ENCODE peak calls at places on chromosomes 12 and 14, in six cellular contexts. K, E, B, J, N and O are unnamed samples.
A peak's percentile ranks its signal among the peaks of the same experiment; 100 is the strongest.

GRCh38 chr14:89067293-89067972 is 243.0 kb downstream of the TTC8 start:
- DNase-seq in K (no peak), E (no peak), B (no peak), J (no peak), N (no peak), O (no peak)

GRCh38 chr14:58899317-58899713 is 261.6 kb downstream of the DACT1 start:
- DNase-seq in K (no peak), E (no peak), B (no peak), J (no peak), N (no peak), O (no peak)

GRCh38 chr12:113469224-113469652 is 2.4 kb downstream of the LHX5 start:
- DNase-seq in K (no peak), E (no peak), B (no peak), J (no peak), N (no peak), O (no peak)

GRCh38 chr12:80778005-80778541 is 61.4 kb downstream of the MYF5 start:
- DNase-seq in K (no peak), E (peak; percentile 33), B (peak; percentile 96), J (no peak), N (peak; percentile 32), O (peak; percentile 65)

GRCh38 chr12:21643758-21644157 is 13.9 kb downstream of the LDHB start:
- DNase-seq in K (no peak), E (no peak), B (no peak), J (no peak), N (no peak), O (no peak)

GRCh38 chr12:42173961-42174521 is 29.4 kb upstream of the GXYLT1 start:
- DNase-seq in K (no peak), E (no peak), B (no peak), J (no peak), N (no peak), O (no peak)

GRCh38 chr14:105419305-105420091 is at the start of gene MTA1:
- DNase-seq in K (peak; percentile 53), E (peak; percentile 56), B (peak; percentile 35), J (no peak), N (no peak), O (no peak)

GRCh38 chr14:77616454-77617229 is at the start of gene SPTLC2:
- DNase-seq in K (peak; percentile 97), E (peak; percentile 99), B (peak; percentile 99), J (peak; percentile 98), N (peak; percentile 97), O (peak; percentile 100)

GRCh38 chr14:52318829-52319604 is 4.9 kb downstream of the PTGER2 start:
- DNase-seq in K (no peak), E (no peak), B (no peak), J (no peak), N (no peak), O (no peak)

GRCh38 chr14:30443368-30444007 is 115.5 kb upstream of the G2E3 start:
- DNase-seq in K (no peak), E (no peak), B (peak; percentile 77), J (no peak), N (no peak), O (no peak)

GRCh38 chr12:62774794-62775193 is 160.2 kb downstream of the PPM1H start:
- DNase-seq in K (no peak), E (no peak), B (no peak), J (no peak), N (no peak), O (no peak)

GRCh38 chr12:49872781-49873181 is 29.9 kb upstream of the BCDIN3D start:
- DNase-seq in K (no peak), E (no peak), B (no peak), J (no peak), N (peak; percentile 20), O (peak; percentile 67)

GRCh38 chr14:61489002-61489401 is 167.6 kb downstream of the PRKCH start:
- DNase-seq in K (no peak), E (no peak), B (no peak), J (no peak), N (no peak), O (no peak)

GRCh38 chr14:35932659-35933159 is 106.6 kb downstream of the BRMS1L start:
- DNase-seq in K (no peak), E (no peak), B (no peak), J (no peak), N (no peak), O (no peak)

GRCh38 chr12:4829161-4829792 is 80.4 kb upstream of the KCNA1 start:
- DNase-seq in K (no peak), E (no peak), B (no peak), J (no peak), N (no peak), O (no peak)

GRCh38 chr12:61647566-61647965 is 612.6 kb upstream of the USP15 start:
- DNase-seq in K (no peak), E (no peak), B (no peak), J (no peak), N (no peak), O (no peak)

GRCh38 chr12:58918475-58918874 is 1.8 kb downstream of the LRIG3 start:
- DNase-seq in K (no peak), E (no peak), B (no peak), J (no peak), N (no peak), O (no peak)

GRCh38 chr12:560666-561065 is 100.9 kb downstream of the B4GALNT3 start:
- DNase-seq in K (no peak), E (no peak), B (no peak), J (no peak), N (no peak), O (no peak)

GRCh38 chr14:77375973-77376372 is 921 bp downstream of the TMED8 start:
- DNase-seq in K (no peak), E (no peak), B (no peak), J (no peak), N (no peak), O (no peak)

GRCh38 chr12:109027767-109028166 is 6.9 kb upstream of the SVOP start:
- DNase-seq in K (no peak), E (no peak), B (no peak), J (no peak), N (no peak), O (no peak)

GRCh38 chr14:89293349-89293916 is 123.6 kb downstream of the FOXN3 start:
- DNase-seq in K (no peak), E (no peak), B (no peak), J (no peak), N (no peak), O (no peak)

DNA sequence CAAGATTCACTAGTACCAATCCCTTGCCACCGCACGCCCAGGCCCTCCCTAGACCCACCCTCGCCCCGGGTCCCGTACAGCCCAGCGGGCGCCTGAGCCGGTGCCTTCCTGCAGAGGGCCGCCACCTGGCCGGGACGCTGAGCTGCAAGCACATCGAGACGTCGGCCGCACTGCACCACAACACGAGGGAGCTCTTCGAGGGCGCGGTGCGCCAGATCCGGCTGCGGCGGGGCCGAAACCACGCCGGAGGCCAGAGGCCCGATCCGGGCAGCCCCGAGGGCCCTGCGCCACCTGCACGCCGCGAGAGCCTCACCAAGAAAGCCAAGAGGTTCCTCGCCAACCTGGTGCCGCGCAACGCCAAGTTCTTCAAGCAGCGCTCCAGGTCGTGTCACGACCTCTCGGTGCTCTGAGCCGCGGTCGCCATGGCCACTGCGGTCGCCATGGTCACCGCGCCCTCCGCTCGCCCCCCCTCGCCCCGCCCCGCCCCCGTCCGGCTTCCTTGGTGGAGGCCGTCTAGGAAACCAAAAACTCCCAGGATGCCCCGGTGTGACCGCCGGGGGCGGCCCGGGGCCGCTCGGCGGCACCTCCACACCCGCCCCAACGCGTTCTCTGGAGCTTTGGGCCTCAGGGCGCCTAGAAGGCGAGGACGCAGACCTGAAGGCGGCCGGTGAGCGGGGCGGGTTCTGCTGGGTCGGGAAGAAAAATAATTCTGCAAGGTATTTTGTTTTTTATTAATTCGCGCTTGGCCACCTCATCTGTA is 3.7 kb downstream of the REM2 start:
- DNase-seq in K (peak; percentile 81), E (peak; percentile 85), B (no peak), J (peak; percentile 82), N (peak; percentile 80), O (peak; percentile 82)
- TF ChIP-seq CTCF in K (no peak), E (no peak), B (peak; percentile 8), J (peak; percentile 31), N (no peak), O (no peak)

GRCh38 chr12:119666900-119667576 is 895 bp upstream of the PRKAB1 start:
- DNase-seq in K (no peak), E (no peak), B (no peak), J (no peak), N (no peak), O (no peak)
- H3K27ac ChIP-seq in K (no peak overlapping the region), E (no peak overlapping the region), B (no peak overlapping the region), J (no peak overlapping the region), N (peak overlapping the region; percentile 84), O (no peak overlapping the region)

DNA sequence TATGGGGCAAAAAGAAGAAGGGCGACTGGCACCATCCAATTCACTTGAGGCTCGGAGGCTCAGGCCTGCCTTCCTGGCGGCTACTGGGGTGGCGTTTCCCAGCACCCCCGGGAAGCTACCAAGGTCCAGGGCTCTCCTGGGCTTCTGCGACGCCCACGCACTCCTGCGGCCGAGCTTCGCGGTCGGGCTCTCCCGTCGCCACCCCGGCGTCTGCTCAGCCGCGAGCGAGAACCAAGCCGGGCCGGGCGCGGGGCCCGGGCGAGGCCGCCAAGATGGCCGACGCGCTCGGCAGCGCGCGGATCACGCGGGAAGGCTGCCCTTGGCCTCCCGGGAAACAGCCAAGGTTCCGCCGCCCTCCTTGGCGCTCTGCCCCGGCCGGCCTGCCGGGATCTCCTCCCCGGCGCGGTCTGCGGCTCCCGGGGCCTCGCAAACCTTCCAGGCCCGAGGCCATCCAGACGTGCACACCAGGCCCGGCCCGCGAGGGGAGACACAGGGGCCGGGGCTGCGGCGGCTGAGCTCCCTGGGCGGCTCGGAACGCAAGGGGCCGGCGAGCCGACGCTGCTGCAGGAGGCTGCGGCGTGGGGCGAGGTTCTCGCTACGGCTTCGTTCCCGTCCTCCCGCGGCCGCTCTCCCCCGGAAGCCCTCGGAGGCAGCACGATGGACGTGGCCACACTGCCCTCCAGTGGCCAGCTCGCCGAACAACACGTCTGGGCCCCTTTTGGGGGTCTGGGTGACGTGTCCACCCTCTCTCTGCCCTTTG is 23.5 kb upstream of the ZFP36L1 start:
- DNase-seq in K (peak; percentile 95), E (peak; percentile 91), B (peak; percentile 63), J (peak; percentile 89), N (peak; percentile 90), O (peak; percentile 92)
- TF ChIP-seq POLR2A in K (peak; percentile 63), E (no peak), B (no peak), J (no peak), N (peak; percentile 36), O (no peak)

GRCh38 chr14:23020143-23021128 is 10.5 kb upstream of the C14orf93 start:
- DNase-seq in K (no peak), E (no peak), B (no peak), J (no peak), N (no peak), O (no peak)

GRCh38 chr14:23023500-23024152 is 11.1 kb downstream of the PSMB5 start:
- DNase-seq in K (no peak), E (no peak), B (no peak), J (no peak), N (no peak), O (no peak)

GRCh38 chr14:23022849-23023499 is 11.7 kb downstream of the PSMB5 start:
- DNase-seq in K (no peak), E (no peak), B (no peak), J (no peak), N (no peak), O (no peak)

GRCh38 chr14:23021969-23022368 is 12.0 kb upstream of the C14orf93 start:
- DNase-seq in K (no peak), E (no peak), B (no peak), J (no peak), N (no peak), O (no peak)

DNA sequence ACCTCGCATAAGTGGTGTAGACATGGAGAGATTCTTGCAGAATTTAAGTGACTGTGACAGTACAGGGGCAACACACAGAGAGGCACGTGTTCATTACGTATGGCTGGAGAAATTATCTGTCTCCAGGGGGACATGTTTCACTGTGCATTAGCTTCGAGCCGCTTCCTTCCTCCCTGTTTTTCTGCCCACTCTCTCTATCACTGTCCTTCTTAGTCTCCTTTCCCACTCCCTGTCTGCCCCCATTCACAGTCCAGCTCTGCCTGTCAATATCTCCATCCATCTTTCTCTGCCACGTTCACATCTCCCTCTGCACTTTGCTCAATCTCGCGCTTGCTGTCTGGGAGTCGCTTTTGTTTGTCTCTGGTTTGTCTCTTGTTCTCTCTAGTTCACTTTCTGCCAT is 11.5 kb upstream of the C14orf93 start:
- DNase-seq in K (no peak), E (no peak), B (no peak), J (no peak), N (no peak), O (no peak)
- TF ChIP-seq CTCF in K (no peak), E (no peak), B (no peak), J (no peak), N (no peak), O (no peak)